ENCODE peak calls at places on chromosomes 6 and 20, in four cellular contexts. O is mammary epithelial cell, C is activated T-cell treated with anti-CD3 and anti-CD28 coated beads for 1 hour, D is GM06990. S is an unnamed sample.

GRCh38 chr6:160027076-160027475 is 58.2 kb downstream of the IGF2R start:
- DNase-seq in C (no peak), O (no peak), D (no peak), S (no peak)

GRCh38 chr20:51542894-51543788 is 622 bp upstream of the NFATC2 start:
- DNase-seq in C (no peak), O (no peak), D (no peak), S (no peak)

GRCh38 chr6:44594471-44594870 is 207.0 kb downstream of the CDC5L start:
- DNase-seq in D (no peak), C (no peak), O (no peak), S (no peak)

GRCh38 chr6:111121789-111122350 is 34.6 kb downstream of the SLC16A10 start:
- DNase-seq in O (no peak), D (no peak), C (no peak), S (no peak)

GRCh38 chr6:27547157-27548075 is 74.5 kb upstream of the ZNF184 start:
- DNase-seq in O (peak; percentile 71), C (no peak), D (no peak), S (no peak)

GRCh38 chr6:16130437-16130891 is 1.6 kb downstream of the MYLIP start:
- DNase-seq in C (no peak), D (no peak), O (peak; percentile 16), S (no peak)

GRCh38 chr20:50354690-50355592 is 155.2 kb upstream of the PTPN1 start:
- DNase-seq in O (peak; percentile 68), C (no peak), D (no peak), S (no peak)

GRCh38 chr6:31915756-31916155 is 11.8 kb upstream of the C2 start:
- DNase-seq in C (no peak), O (no peak), D (no peak), S (no peak)

GRCh38 chr6:151029976-151030375 is 164.5 kb downstream of the MTHFD1L start:
- DNase-seq in D (no peak), C (no peak), O (no peak), S (no peak)

GRCh38 chr20:7859371-7859802 is 80.9 kb downstream of the HAO1 start:
- DNase-seq in D (no peak), C (no peak), O (peak; percentile 65), S (no peak)

GRCh38 chr20:60986757-60987156 is 265.3 kb upstream of the CDH4 start:
- DNase-seq in D (no peak), O (no peak), C (no peak), S (no peak)

GRCh38 chr6:36755435-36756348 is 58.1 kb downstream of the RAB44 start:
- DNase-seq in C (peak; percentile 42), O (peak; percentile 89), D (peak; percentile 77), S (peak; percentile 61)